ENCODE peak calls at places on chromosome 5, in ten cellular contexts. One of them, this sample, is unnamed.

GRCh38 chr5:43312699-43313034 is 545 bp downstream of the HMGCS1 start:
- DNase-seq in GM23248: no peak
- DNase-seq in breast epithelium: no peak
- DNase-seq in HCT116: no peak
- DNase-seq in right atrium auricular region: no peak
- DNase-seq in GM23338: no peak
- DNase-seq in uterus: no peak
- DNase-seq in cardiac muscle cell: no peak
- DNase-seq in SJSA1: no peak
- DNase-seq in neuronal stem cell: no peak
- DNase-seq in this sample: no peak

GRCh38 chr5:64666058-64666457 is 24.2 kb upstream of the SHISAL2B start:
- DNase-seq in cardiac muscle cell: no peak
- DNase-seq in uterus: no peak
- DNase-seq in breast epithelium: no peak
- DNase-seq in SJSA1: no peak
- DNase-seq in neuronal stem cell: no peak
- DNase-seq in right atrium auricular region: no peak
- DNase-seq in HCT116: no peak
- DNase-seq in GM23338: no peak
- DNase-seq in GM23248: peak; percentile 55
- DNase-seq in this sample: no peak

GRCh38 chr5:3195991-3196390 is 399.6 kb upstream of the IRX1 start:
- DNase-seq in GM23338: peak; percentile 53
- DNase-seq in neuronal stem cell: no peak
- DNase-seq in HCT116: no peak
- DNase-seq in uterus: no peak
- DNase-seq in cardiac muscle cell: no peak
- DNase-seq in right atrium auricular region: no peak
- DNase-seq in GM23248: no peak
- DNase-seq in breast epithelium: no peak
- DNase-seq in SJSA1: no peak
- DNase-seq in this sample: no peak

GRCh38 chr5:109830955-109831502 is 141.3 kb downstream of the MAN2A1 start:
- DNase-seq in breast epithelium: no peak
- DNase-seq in HCT116: no peak
- DNase-seq in GM23338: no peak
- DNase-seq in GM23248: no peak
- DNase-seq in right atrium auricular region: no peak
- DNase-seq in cardiac muscle cell: no peak
- DNase-seq in uterus: no peak
- DNase-seq in neuronal stem cell: no peak
- DNase-seq in SJSA1: peak; percentile 51
- DNase-seq in this sample: no peak

GRCh38 chr5:151134228-151134627 is 23.4 kb downstream of the ANXA6 start:
- DNase-seq in neuronal stem cell: no peak
- DNase-seq in uterus: no peak
- DNase-seq in right atrium auricular region: no peak
- DNase-seq in HCT116: no peak
- DNase-seq in breast epithelium: peak; percentile 92
- DNase-seq in cardiac muscle cell: no peak
- DNase-seq in GM23338: no peak
- DNase-seq in SJSA1: no peak
- DNase-seq in GM23248: no peak
- DNase-seq in this sample: no peak

GRCh38 chr5:131164161-131164930 is 710 bp downstream of the HINT1 start:
- DNase-seq in HCT116: no peak
- DNase-seq in neuronal stem cell: peak; percentile 64
- DNase-seq in uterus: peak; percentile 61
- DNase-seq in breast epithelium: peak; percentile 57
- DNase-seq in GM23248: peak; percentile 92
- DNase-seq in right atrium auricular region: peak; percentile 69
- DNase-seq in SJSA1: peak; percentile 89
- DNase-seq in cardiac muscle cell: peak; percentile 69
- DNase-seq in GM23338: peak; percentile 75
- DNase-seq in this sample: peak; percentile 42

GRCh38 chr5:52743970-52744369 is 43.7 kb upstream of the ITGA1 start:
- DNase-seq in GM23248: peak; percentile 78
- DNase-seq in breast epithelium: no peak
- DNase-seq in neuronal stem cell: no peak
- DNase-seq in HCT116: no peak
- DNase-seq in right atrium auricular region: no peak
- DNase-seq in SJSA1: no peak
- DNase-seq in uterus: no peak
- DNase-seq in GM23338: peak; percentile 14
- DNase-seq in cardiac muscle cell: no peak
- DNase-seq in this sample: no peak

GRCh38 chr5:32522429-32523143 is 62.8 kb upstream of the SUB1 start:
- DNase-seq in uterus: peak; percentile 48
- DNase-seq in SJSA1: no peak
- DNase-seq in cardiac muscle cell: no peak
- DNase-seq in neuronal stem cell: no peak
- DNase-seq in breast epithelium: peak; percentile 61
- DNase-seq in GM23338: no peak
- DNase-seq in GM23248: peak; percentile 80
- DNase-seq in right atrium auricular region: peak; percentile 76
- DNase-seq in HCT116: no peak
- DNase-seq in this sample: no peak

GRCh38 chr5:8418049-8418426 is 549.1 kb downstream of the MTRR start:
- DNase-seq in HCT116: no peak
- DNase-seq in right atrium auricular region: no peak
- DNase-seq in neuronal stem cell: no peak
- DNase-seq in cardiac muscle cell: no peak
- DNase-seq in breast epithelium: no peak
- DNase-seq in uterus: no peak
- DNase-seq in GM23338: no peak
- DNase-seq in GM23248: no peak
- DNase-seq in SJSA1: no peak
- DNase-seq in this sample: no peak

GRCh38 chr5:93247126-93247525 is 333.9 kb downstream of the NR2F1-AS1 start:
- DNase-seq in GM23248: no peak
- DNase-seq in neuronal stem cell: no peak
- DNase-seq in HCT116: no peak
- DNase-seq in uterus: no peak
- DNase-seq in right atrium auricular region: no peak
- DNase-seq in SJSA1: no peak
- DNase-seq in cardiac muscle cell: peak; percentile 12
- DNase-seq in breast epithelium: no peak
- DNase-seq in GM23338: peak; percentile 45
- DNase-seq in this sample: no peak

GRCh38 chr5:93240228-93240834 is 340.7 kb downstream of the NR2F1-AS1 start:
- DNase-seq in GM23248: no peak
- DNase-seq in uterus: no peak
- DNase-seq in neuronal stem cell: no peak
- DNase-seq in GM23338: no peak
- DNase-seq in SJSA1: no peak
- DNase-seq in HCT116: no peak
- DNase-seq in breast epithelium: no peak
- DNase-seq in cardiac muscle cell: no peak
- DNase-seq in right atrium auricular region: no peak
- DNase-seq in this sample: no peak

GRCh38 chr5:93246093-93246855 is 334.7 kb downstream of the NR2F1-AS1 start:
- DNase-seq in HCT116: no peak
- DNase-seq in SJSA1: peak; percentile 51
- DNase-seq in cardiac muscle cell: no peak
- DNase-seq in neuronal stem cell: peak; percentile 82
- DNase-seq in right atrium auricular region: no peak
- DNase-seq in GM23248: peak; percentile 1
- DNase-seq in uterus: peak; percentile 35
- DNase-seq in GM23338: peak; percentile 34
- DNase-seq in breast epithelium: no peak
- DNase-seq in this sample: no peak

GRCh38 chr5:93245226-93245625 is 335.8 kb downstream of the NR2F1-AS1 start:
- DNase-seq in breast epithelium: no peak
- DNase-seq in right atrium auricular region: no peak
- DNase-seq in neuronal stem cell: no peak
- DNase-seq in SJSA1: no peak
- DNase-seq in uterus: no peak
- DNase-seq in GM23248: no peak
- DNase-seq in GM23338: no peak
- DNase-seq in cardiac muscle cell: no peak
- DNase-seq in HCT116: no peak
- DNase-seq in this sample: no peak

DNA sequence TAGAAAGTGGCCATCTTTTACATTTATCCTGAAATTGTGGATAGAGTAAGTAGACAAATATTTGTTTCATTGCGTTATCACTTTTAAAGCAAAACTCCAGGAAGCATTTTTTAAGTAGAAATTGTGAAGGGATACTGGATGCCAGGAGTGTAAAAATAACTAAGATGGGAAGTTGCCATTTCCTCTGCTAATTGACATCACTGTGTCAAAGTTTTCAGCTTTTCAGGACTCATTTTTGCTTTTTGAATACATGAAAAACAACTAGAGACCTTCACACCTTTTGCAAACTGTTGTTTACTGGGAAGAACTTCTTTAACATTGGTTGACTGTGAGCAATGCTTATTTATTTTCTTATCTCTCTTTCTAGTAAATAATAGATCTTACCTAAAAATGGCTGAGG is 337.5 kb downstream of the NR2F1-AS1 start:
- DNase-seq in right atrium auricular region: no peak
- DNase-seq in uterus: no peak
- DNase-seq in GM23338: no peak
- DNase-seq in neuronal stem cell: no peak
- DNase-seq in cardiac muscle cell: no peak
- DNase-seq in SJSA1: no peak
- DNase-seq in GM23248: no peak
- DNase-seq in breast epithelium: no peak
- DNase-seq in HCT116: no peak
- DNase-seq in this sample: no peak
- H3K27me3 ChIP-seq in right atrium auricular region: no peaks in the 10 kb centered on the region
- H3K27me3 ChIP-seq in uterus: no peaks in the 10 kb centered on the region
- H3K27me3 ChIP-seq in GM23338: no peaks in the 10 kb centered on the region
- H3K27me3 ChIP-seq in neuronal stem cell: no peaks in the 10 kb centered on the region
- H3K27me3 ChIP-seq in cardiac muscle cell: peaks cover 75% of the 10 kb centered on the region
- H3K27me3 ChIP-seq in SJSA1: no peaks in the 10 kb centered on the region
- H3K27me3 ChIP-seq in GM23248: no peaks in the 10 kb centered on the region
- H3K27me3 ChIP-seq in breast epithelium: no peaks in the 10 kb centered on the region
- H3K27me3 ChIP-seq in HCT116: no peaks in the 10 kb centered on the region
- H3K27me3 ChIP-seq in this sample: no peaks in the 10 kb centered on the region

GRCh38 chr5:2186472-2187015 is 303.8 kb upstream of the IRX4 start:
- DNase-seq in HCT116: no peak
- DNase-seq in neuronal stem cell: no peak
- DNase-seq in GM23338: no peak
- DNase-seq in uterus: no peak
- DNase-seq in GM23248: no peak
- DNase-seq in SJSA1: no peak
- DNase-seq in right atrium auricular region: peak; percentile 46
- DNase-seq in cardiac muscle cell: no peak
- DNase-seq in breast epithelium: peak; percentile 2
- DNase-seq in this sample: no peak

GRCh38 chr5:2183154-2184023 is 300.7 kb upstream of the IRX4 start:
- DNase-seq in SJSA1: no peak
- DNase-seq in GM23248: no peak
- DNase-seq in GM23338: no peak
- DNase-seq in cardiac muscle cell: no peak
- DNase-seq in HCT116: no peak
- DNase-seq in right atrium auricular region: no peak
- DNase-seq in breast epithelium: no peak
- DNase-seq in neuronal stem cell: no peak
- DNase-seq in uterus: no peak
- DNase-seq in this sample: no peak

GRCh38 chr5:2184024-2184362 is 301.3 kb upstream of the IRX4 start:
- DNase-seq in breast epithelium: no peak
- DNase-seq in right atrium auricular region: no peak
- DNase-seq in uterus: no peak
- DNase-seq in neuronal stem cell: no peak
- DNase-seq in GM23338: no peak
- DNase-seq in GM23248: no peak
- DNase-seq in cardiac muscle cell: no peak
- DNase-seq in HCT116: no peak
- DNase-seq in SJSA1: no peak
- DNase-seq in this sample: no peak

GRCh38 chr5:2185646-2186471 is 303.1 kb upstream of the IRX4 start:
- DNase-seq in GM23338: no peak
- DNase-seq in right atrium auricular region: peak; percentile 50
- DNase-seq in cardiac muscle cell: no peak
- DNase-seq in GM23248: no peak
- DNase-seq in uterus: no peak
- DNase-seq in neuronal stem cell: no peak
- DNase-seq in SJSA1: no peak
- DNase-seq in breast epithelium: peak; percentile 7
- DNase-seq in HCT116: no peak
- DNase-seq in this sample: no peak

GRCh38 chr5:2184563-2185540 is 302.1 kb upstream of the IRX4 start:
- DNase-seq in right atrium auricular region: no peak
- DNase-seq in cardiac muscle cell: no peak
- DNase-seq in GM23338: no peak
- DNase-seq in GM23248: no peak
- DNase-seq in HCT116: no peak
- DNase-seq in SJSA1: no peak
- DNase-seq in uterus: no peak
- DNase-seq in breast epithelium: no peak
- DNase-seq in neuronal stem cell: no peak
- DNase-seq in this sample: no peak
- H3K27me3 ChIP-seq in right atrium auricular region: no peaks in the 10 kb centered on the region
- H3K27me3 ChIP-seq in cardiac muscle cell: no peaks in the 10 kb centered on the region
- H3K27me3 ChIP-seq in GM23338: no peaks in the 10 kb centered on the region
- H3K27me3 ChIP-seq in GM23248: no peaks in the 10 kb centered on the region
- H3K27me3 ChIP-seq in HCT116: peaks cover 13% of the 10 kb centered on the region
- H3K27me3 ChIP-seq in SJSA1: no peaks in the 10 kb centered on the region
- H3K27me3 ChIP-seq in uterus: no peaks in the 10 kb centered on the region
- H3K27me3 ChIP-seq in breast epithelium: no peaks in the 10 kb centered on the region
- H3K27me3 ChIP-seq in neuronal stem cell: peaks cover 5% of the 10 kb centered on the region
- H3K27me3 ChIP-seq in this sample: no peaks in the 10 kb centered on the region

GRCh38 chr5:63310644-63311043 is 651.6 kb downstream of the HTR1A start:
- DNase-seq in neuronal stem cell: no peak
- DNase-seq in breast epithelium: no peak
- DNase-seq in cardiac muscle cell: no peak
- DNase-seq in GM23248: no peak
- DNase-seq in uterus: no peak
- DNase-seq in right atrium auricular region: no peak
- DNase-seq in GM23338: no peak
- DNase-seq in HCT116: no peak
- DNase-seq in SJSA1: no peak
- DNase-seq in this sample: no peak
- H3K27me3 ChIP-seq in neuronal stem cell: no peaks in the 10 kb centered on the region
- H3K27me3 ChIP-seq in breast epithelium: no peaks in the 10 kb centered on the region
- H3K27me3 ChIP-seq in cardiac muscle cell: no peaks in the 10 kb centered on the region
- H3K27me3 ChIP-seq in GM23248: no peaks in the 10 kb centered on the region
- H3K27me3 ChIP-seq in uterus: no peaks in the 10 kb centered on the region
- H3K27me3 ChIP-seq in right atrium auricular region: no peaks in the 10 kb centered on the region
- H3K27me3 ChIP-seq in GM23338: no peaks in the 10 kb centered on the region
- H3K27me3 ChIP-seq in HCT116: no peaks in the 10 kb centered on the region
- H3K27me3 ChIP-seq in SJSA1: no peaks in the 10 kb centered on the region
- H3K27me3 ChIP-seq in this sample: no peaks in the 10 kb centered on the region

DNA sequence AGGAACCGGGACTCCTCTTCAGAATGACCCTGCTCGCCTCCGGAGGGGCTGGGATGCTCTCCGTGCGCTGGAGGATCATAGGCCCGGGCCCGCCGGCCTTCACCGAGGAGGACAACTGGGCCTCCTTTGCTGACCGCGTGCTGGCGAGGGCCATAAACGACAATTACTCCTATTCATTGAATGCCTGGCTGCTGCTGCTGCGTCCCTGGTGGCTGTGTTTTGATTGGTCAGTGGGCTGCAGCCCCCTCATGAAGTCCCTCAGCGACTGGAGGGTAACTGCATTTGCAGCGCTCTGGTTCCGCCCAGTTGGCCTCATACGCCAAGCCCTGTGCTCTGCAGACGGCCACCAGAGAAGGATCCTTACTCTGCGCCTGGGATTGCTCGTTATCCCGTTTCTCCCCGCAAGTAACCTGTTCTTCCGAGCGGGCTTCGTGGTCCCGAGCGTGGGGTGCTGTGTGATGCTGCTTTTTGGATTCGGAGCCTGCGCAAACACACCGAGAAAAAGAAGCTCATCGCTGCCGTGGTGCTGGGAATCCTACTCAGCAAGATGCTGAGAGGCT is 16.6 kb downstream of the OR2V1 start:
- DNase-seq in right atrium auricular region: no peak
- DNase-seq in GM23338: peak; percentile 40
- DNase-seq in uterus: no peak
- DNase-seq in neuronal stem cell: no peak
- DNase-seq in breast epithelium: no peak
- DNase-seq in GM23248: no peak
- DNase-seq in HCT116: no peak
- DNase-seq in cardiac muscle cell: no peak
- DNase-seq in SJSA1: no peak
- DNase-seq in this sample: no peak
- H3K27me3 ChIP-seq in right atrium auricular region: peaks cover 10% of the 10 kb centered on the region
- H3K27me3 ChIP-seq in GM23338: peaks cover 61% of the 10 kb centered on the region
- H3K27me3 ChIP-seq in uterus: no peaks in the 10 kb centered on the region
- H3K27me3 ChIP-seq in neuronal stem cell: peaks cover 25% of the 10 kb centered on the region
- H3K27me3 ChIP-seq in breast epithelium: no peaks in the 10 kb centered on the region
- H3K27me3 ChIP-seq in GM23248: peaks cover 33% of the 10 kb centered on the region
- H3K27me3 ChIP-seq in HCT116: no peaks in the 10 kb centered on the region
- H3K27me3 ChIP-seq in cardiac muscle cell: peaks cover 15% of the 10 kb centered on the region
- H3K27me3 ChIP-seq in SJSA1: peaks cover 37% of the 10 kb centered on the region
- H3K27me3 ChIP-seq in this sample: no peaks in the 10 kb centered on the region

This sample was measured in HAP-1.